ENCODE peak calls at places on chromosomes 16 and 17, in eight cellular contexts. R is adrenal gland; X is CD4-positive, alpha-beta T cell; O is thoracic aorta; N is neural crest cell; K is esophagus squamous epithelium; H is PC-3; Z is GM10248. M is an unnamed sample.

GRCh38 chr16:11386791-11387546 is 41.7 kb downstream of the RMI2 start:
- DNase-seq in R (no peak), X (no peak), O (no peak), N (peak), K (no peak), H (no peak), Z (no peak), M (no peak)

GRCh38 chr17:28398280-28398981 is 7.6 kb downstream of the SLC46A1 start:
- DNase-seq in R (peak), X (no peak), O (no peak), N (no peak), K (no peak), H (no peak), Z (no peak), M (no peak)

GRCh38 chr17:61352771-61353170 is 46.9 kb upstream of the TBX2 start:
- DNase-seq in R (no peak), X (no peak), O (no peak), N (no peak), K (no peak), H (no peak), Z (no peak), M (no peak)

GRCh38 chr16:78368121-78369102 is 269.0 kb downstream of the WWOX start:
- DNase-seq in R (no peak), X (no peak), O (no peak), N (no peak), K (no peak), H (no peak), Z (no peak), M (no peak)

GRCh38 chr16:13961099-13961811 is 41.3 kb downstream of the ERCC4 start:
- DNase-seq in R (no peak), X (no peak), O (no peak), N (no peak), K (no peak), H (no peak), Z (no peak), M (peak)

GRCh38 chr16:10923650-10924214 is 18.5 kb downstream of the DEXI start:
- DNase-seq in R (peak), X (no peak), O (peak), N (no peak), K (no peak), H (no peak), Z (no peak), M (no peak)

GRCh38 chr17:42537826-42538451 is 1.9 kb downstream of the NAGLU start:
- DNase-seq in R (no peak), X (no peak), O (no peak), N (no peak), K (no peak), H (no peak), Z (no peak), M (no peak)

GRCh38 chr17:71494456-71494855 is 626.4 kb upstream of the SOX9 start:
- DNase-seq in R (no peak), X (no peak), O (no peak), N (no peak), K (no peak), H (no peak), Z (no peak), M (no peak)

GRCh38 chr17:60142872-60143499 is 6.8 kb upstream of the CA4 start:
- DNase-seq in R (peak), X (peak), O (peak), N (peak), K (no peak), H (peak), Z (peak), M (peak)

GRCh38 chr17:3695129-3695722 is 729 bp downstream of the P2RX5 start:
- DNase-seq in R (no peak), X (no peak), O (no peak), N (no peak), K (no peak), H (peak), Z (no peak), M (peak)

GRCh38 chr17:31424944-31425582 is 33.6 kb downstream of the RAB11FIP4 start:
- DNase-seq in R (peak), X (no peak), O (no peak), N (no peak), K (no peak), H (no peak), Z (no peak), M (no peak)

GRCh38 chr16:50839920-50840729 is 98.2 kb downstream of the CYLD start:
- DNase-seq in R (no peak), X (no peak), O (no peak), N (no peak), K (no peak), H (no peak), Z (no peak), M (no peak)

GRCh38 chr17:45256114-45256966 is 5.6 kb downstream of the SPATA32 start:
- DNase-seq in R (no peak), X (no peak), O (no peak), N (no peak), K (no peak), H (no peak), Z (no peak), M (no peak)
- TF ChIP-seq CTCF in R (no peak), X (peak), O (no peak), N (peak), K (no peak), H (peak), Z (no peak), M (no peak)

GRCh38 chr17:44400226-44400847 is 10.9 kb upstream of the ITGA2B start:
- DNase-seq in R (no peak), X (no peak), O (no peak), N (no peak), K (no peak), H (peak), Z (no peak), M (peak)
- TF ChIP-seq CTCF in R (peak), X (no peak), O (peak), N (peak), K (peak), H (peak), Z (peak), M (peak)

GRCh38 chr17:79243996-79244395 is 169.4 kb downstream of the ENGASE start:
- DNase-seq in R (no peak), X (no peak), O (no peak), N (no peak), K (no peak), H (no peak), Z (no peak), M (no peak)
- TF ChIP-seq CTCF in R (no peak), X (no peak), O (no peak), N (no peak), K (no peak), H (no peak), Z (no peak), M (no peak)

DNA sequence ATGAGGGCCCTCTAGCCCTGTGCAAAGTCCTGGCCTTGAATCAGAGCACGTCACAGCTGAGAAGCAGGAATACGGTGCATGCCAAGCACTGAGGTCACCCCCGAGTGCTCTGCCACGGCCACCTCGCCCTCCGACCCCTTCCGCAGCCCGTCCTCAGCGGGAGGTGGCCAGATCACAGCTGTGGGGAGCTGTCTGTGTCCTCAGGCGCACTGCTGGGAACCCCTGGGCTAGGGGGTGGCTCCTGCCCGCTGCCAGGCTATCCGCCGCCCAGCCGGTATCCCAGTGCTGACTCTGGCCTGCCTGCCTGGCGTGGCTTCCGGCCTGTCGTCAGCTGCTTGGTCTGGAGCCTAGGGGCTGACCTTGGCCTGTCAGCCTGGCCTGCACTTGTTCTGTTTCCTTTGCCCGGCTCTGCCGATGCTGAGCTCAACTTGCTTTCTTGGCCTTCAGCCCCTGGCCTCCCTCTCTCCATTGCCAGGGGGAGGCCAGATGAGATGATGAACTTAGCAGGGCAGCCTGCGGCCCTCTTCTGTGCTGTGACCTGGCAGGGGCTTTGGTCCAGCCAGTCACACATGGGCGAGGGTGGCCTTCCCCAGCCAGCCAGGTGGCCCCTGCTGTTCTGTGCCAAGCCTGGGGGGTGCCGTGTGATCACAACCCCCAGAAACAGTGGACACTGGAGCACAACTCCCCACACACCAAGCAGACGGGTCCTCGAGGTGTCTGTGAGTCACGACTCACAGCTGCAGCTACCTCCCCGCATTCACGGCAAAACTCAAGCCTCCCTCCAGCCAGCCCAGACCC is 77.4 kb downstream of the ZDHHC7 start:
- DNase-seq in R (peak), X (no peak), O (no peak), N (no peak), K (no peak), H (no peak), Z (no peak), M (no peak)
- TF ChIP-seq CTCF in R (no peak), X (no peak), O (no peak), N (no peak), K (no peak), H (no peak), Z (no peak), M (no peak)

GRCh38 chr16:75110637-75111513 is 5.7 kb downstream of the LDHD start:
- DNase-seq in R (peak), X (peak), O (peak), N (peak), K (peak), H (peak), Z (peak), M (peak)

GRCh38 chr16:75107505-75107904 is 9.1 kb downstream of the LDHD start:
- DNase-seq in R (no peak), X (no peak), O (no peak), N (no peak), K (no peak), H (no peak), Z (peak), M (no peak)

GRCh38 chr16:75108792-75109731 is 7.5 kb downstream of the LDHD start:
- DNase-seq in R (peak), X (peak), O (peak), N (no peak), K (peak), H (peak), Z (peak), M (peak)

GRCh38 chr16:75111514-75112280 is 4.9 kb downstream of the LDHD start:
- DNase-seq in R (peak), X (no peak), O (no peak), N (no peak), K (no peak), H (no peak), Z (no peak), M (no peak)

DNA sequence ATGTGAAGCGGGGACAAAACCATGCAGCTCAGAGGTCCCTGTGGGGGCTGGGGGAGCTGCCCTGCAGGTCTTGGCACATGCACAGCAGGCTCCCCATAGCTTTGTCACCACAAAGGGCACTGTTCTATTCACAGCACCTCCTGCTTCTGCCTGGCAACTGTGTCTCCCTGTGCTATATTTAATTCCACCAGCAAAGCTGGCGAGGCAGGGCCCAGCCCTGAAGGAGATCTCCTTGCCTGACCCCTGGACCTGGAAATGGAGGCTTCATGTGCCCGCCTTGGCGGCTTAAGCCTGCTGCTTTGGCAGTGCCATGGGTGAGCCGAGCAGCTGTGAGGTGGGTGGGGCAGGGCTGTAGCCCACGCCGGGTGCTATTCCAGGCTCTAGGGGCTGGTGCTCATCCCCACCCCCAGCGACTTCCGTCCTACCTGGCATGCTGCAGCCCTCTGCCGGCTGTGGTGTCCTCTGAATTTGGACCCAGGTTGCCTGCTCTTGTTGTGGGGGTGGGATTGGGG is 6.8 kb downstream of the LDHD start:
- DNase-seq in R (peak), X (no peak), O (no peak), N (no peak), K (no peak), H (peak), Z (peak), M (peak)
- TF ChIP-seq CTCF in R (no peak), X (no peak), O (no peak), N (no peak), K (peak), H (no peak), Z (no peak), M (no peak)

GRCh38 chr16:21684199-21684598 is 20.4 kb downstream of the OTOA start:
- DNase-seq in R (no peak), X (no peak), O (no peak), N (peak), K (no peak), H (no peak), Z (peak), M (peak)
- TF ChIP-seq CTCF in R (peak), X (peak), O (no peak), N (peak), K (peak), H (peak), Z (peak), M (peak)

GRCh38 chr17:62987136-62987535 is 21.1 kb downstream of the TANC2 start:
- DNase-seq in R (no peak), X (no peak), O (no peak), N (no peak), K (no peak), H (no peak), Z (no peak), M (no peak)
- TF ChIP-seq CTCF in R (no peak), X (no peak), O (no peak), N (peak), K (no peak), H (peak), Z (no peak), M (peak)

GRCh38 chr17:45667591-45668171 is 116.4 kb upstream of the CRHR1 start:
- DNase-seq in R (no peak), X (no peak), O (no peak), N (no peak), K (no peak), H (no peak), Z (no peak), M (no peak)

GRCh38 chr17:45668316-45668715 is 115.8 kb upstream of the CRHR1 start:
- DNase-seq in R (no peak), X (no peak), O (no peak), N (no peak), K (no peak), H (no peak), Z (no peak), M (no peak)

GRCh38 chr17:45666641-45667040 is 117.5 kb upstream of the CRHR1 start:
- DNase-seq in R (no peak), X (no peak), O (no peak), N (no peak), K (no peak), H (no peak), Z (no peak), M (no peak)

GRCh38 chr17:45663772-45664171 is 120.3 kb upstream of the CRHR1 start:
- DNase-seq in R (no peak), X (no peak), O (no peak), N (no peak), K (no peak), H (peak), Z (no peak), M (no peak)

GRCh38 chr17:45666046-45666600 is 118.0 kb upstream of the CRHR1 start:
- DNase-seq in R (no peak), X (no peak), O (no peak), N (no peak), K (no peak), H (peak), Z (no peak), M (no peak)
- TF ChIP-seq CTCF in R (no peak), X (no peak), O (no peak), N (no peak), K (no peak), H (peak), Z (no peak), M (peak)

M was measured in MCF 10A.